ENCODE peak calls at places on chromosomes 11 and 22, in nine cellular contexts. H is stimulated activated CD4-positive, alpha-beta T cell treated with anti-CD3 and anti-CD28 coated beads, Interleukin-4, amount 100 ng/mL, for 48 hours; E is GM13977; D is NCI-H1092; K is foreskin fibroblast; T is choroid plexus epithelial cell; M is GM12865; B is NCI-H524; I is prostate gland. P is an unnamed sample.

GRCh38 chr11:111759375-111759774 is 6.8 kb downstream of the PPP2R1B start:
- DNase-seq in M (no peak), E (no peak), T (no peak), H (no peak), K (no peak), I (no peak), B (no peak), D (no peak), P (no peak)

GRCh38 chr11:72591785-72592490 is 82.3 kb downstream of the PDE2A start:
- DNase-seq in T (peak), B (peak), D (peak), M (peak), I (no peak), K (no peak), E (no peak), H (peak), P (peak)

GRCh38 chr22:45964926-45965564 is 11.9 kb downstream of the WNT7B start:
- DNase-seq in I (no peak), D (no peak), H (no peak), K (no peak), T (no peak), B (no peak), E (no peak), M (no peak), P (no peak)

GRCh38 chr11:76859708-76860233 is 947 bp upstream of the ACER3 start:
- DNase-seq in D (no peak), T (no peak), M (no peak), K (no peak), H (no peak), B (no peak), I (no peak), E (no peak), P (no peak)

GRCh38 chr11:110797453-110797852 is 85.2 kb upstream of the ARHGAP20 start:
- DNase-seq in B (no peak), D (no peak), M (peak), T (no peak), I (no peak), H (no peak), K (no peak), E (peak), P (no peak)

GRCh38 chr11:128643661-128644060 is 50.2 kb upstream of the FLI1 start:
- DNase-seq in K (no peak), I (no peak), H (no peak), M (no peak), E (no peak), T (no peak), D (no peak), B (no peak), P (no peak)

GRCh38 chr11:33377852-33378385 is 120.7 kb downstream of the HIPK3 start:
- DNase-seq in T (no peak), B (no peak), E (no peak), K (peak), M (no peak), D (no peak), I (no peak), H (no peak), P (no peak)

GRCh38 chr22:29313126-29314071 is 2.1 kb downstream of the RASL10A start:
- DNase-seq in B (peak), M (no peak), K (peak), D (no peak), H (no peak), I (no peak), E (peak), T (peak), P (no peak)

GRCh38 chr22:39596601-39597000 is 26.0 kb downstream of the CACNA1I start:
- DNase-seq in H (no peak), K (no peak), D (no peak), M (no peak), T (no peak), I (no peak), E (no peak), B (no peak), P (no peak)

GRCh38 chr22:20456064-20456721 is 18.6 kb upstream of the SCARF2 start:
- DNase-seq in E (peak), M (peak), T (peak), K (peak), B (peak), I (peak), H (peak), D (peak), P (peak)

GRCh38 chr11:112455791-112456190 is 195.1 kb upstream of the PLET1 start:
- DNase-seq in H (no peak), K (no peak), T (peak), I (no peak), E (no peak), M (no peak), D (no peak), B (no peak), P (no peak)

GRCh38 chr11:872799-873198 is 30.1 kb downstream of the TSPAN4 start:
- DNase-seq in D (no peak), E (no peak), K (no peak), H (no peak), T (no peak), M (no peak), I (no peak), B (no peak), P (no peak)

GRCh38 chr22:26587991-26588613 is 1.8 kb downstream of the TPST2 start:
- DNase-seq in B (no peak), T (no peak), D (no peak), I (no peak), E (no peak), M (no peak), K (no peak), H (no peak), P (no peak)

GRCh38 chr11:61333638-61334433 is 808 bp downstream of the TKFC start:
- DNase-seq in H (no peak), B (no peak), K (no peak), M (peak), E (no peak), D (no peak), T (no peak), I (no peak), P (no peak)

GRCh38 chr11:1122356-1123002 is 35.3 kb upstream of the MUC5AC start:
- DNase-seq in T (no peak), M (no peak), I (no peak), B (no peak), K (no peak), E (no peak), H (no peak), D (no peak), P (no peak)